ENCODE peak calls at places on chromosomes 3 and 15, in six cellular contexts. One of them, this sample, is unnamed.

GRCh38 chr15:64583519-64583918 is 123.1 kb downstream of the ZNF609 start:
- DNase-seq in GM23338: no peak
- DNase-seq in left ventricle myocardium inferior: no peak
- DNase-seq in astrocyte of the spinal cord: no peak
- DNase-seq in endothelial cell: no peak
- DNase-seq in CD4-positive, alpha-beta T cell: no peak
- DNase-seq in this sample: no peak

GRCh38 chr3:64266065-64266874 is 41.0 kb upstream of the PRICKLE2 start:
- DNase-seq in GM23338: no peak
- DNase-seq in left ventricle myocardium inferior: no peak
- DNase-seq in astrocyte of the spinal cord: peak; percentile 97
- DNase-seq in endothelial cell: no peak
- DNase-seq in CD4-positive, alpha-beta T cell: no peak
- DNase-seq in this sample: no peak

GRCh38 chr3:160755776-160756304 is at the start of gene PPM1L:
- DNase-seq in GM23338: peak; percentile 52
- DNase-seq in left ventricle myocardium inferior: peak; percentile 68
- DNase-seq in astrocyte of the spinal cord: peak; percentile 52
- DNase-seq in endothelial cell: peak; percentile 61
- DNase-seq in CD4-positive, alpha-beta T cell: peak; percentile 39
- DNase-seq in this sample: no peak

GRCh38 chr15:39474657-39475056 is 106.2 kb upstream of the THBS1 start:
- DNase-seq in GM23338: no peak
- DNase-seq in left ventricle myocardium inferior: no peak
- DNase-seq in astrocyte of the spinal cord: no peak
- DNase-seq in endothelial cell: no peak
- DNase-seq in CD4-positive, alpha-beta T cell: no peak
- DNase-seq in this sample: no peak

GRCh38 chr15:68450192-68450591 is 18.2 kb upstream of the ITGA11 start:
- DNase-seq in GM23338: no peak
- DNase-seq in left ventricle myocardium inferior: peak; percentile 46
- DNase-seq in astrocyte of the spinal cord: no peak
- DNase-seq in endothelial cell: no peak
- DNase-seq in CD4-positive, alpha-beta T cell: no peak
- DNase-seq in this sample: no peak

GRCh38 chr15:48432688-48433087 is 101.5 kb downstream of the DUT start:
- DNase-seq in GM23338: no peak
- DNase-seq in left ventricle myocardium inferior: no peak
- DNase-seq in astrocyte of the spinal cord: no peak
- DNase-seq in endothelial cell: no peak
- DNase-seq in CD4-positive, alpha-beta T cell: no peak
- DNase-seq in this sample: no peak

GRCh38 chr3:144272715-144273114 is 301.1 kb downstream of the DIPK2A start:
- DNase-seq in GM23338: peak; percentile 10
- DNase-seq in left ventricle myocardium inferior: no peak
- DNase-seq in astrocyte of the spinal cord: no peak
- DNase-seq in endothelial cell: no peak
- DNase-seq in CD4-positive, alpha-beta T cell: no peak
- DNase-seq in this sample: no peak

GRCh38 chr15:74788716-74789151 is 6.9 kb downstream of the CSK start:
- DNase-seq in GM23338: peak; percentile 60
- DNase-seq in left ventricle myocardium inferior: no peak
- DNase-seq in astrocyte of the spinal cord: no peak
- DNase-seq in endothelial cell: no peak
- DNase-seq in CD4-positive, alpha-beta T cell: no peak
- DNase-seq in this sample: peak; percentile 89

GRCh38 chr15:31262901-31263671 is 63.5 kb upstream of the KLF13 start:
- DNase-seq in GM23338: no peak
- DNase-seq in left ventricle myocardium inferior: peak; percentile 34
- DNase-seq in astrocyte of the spinal cord: no peak
- DNase-seq in endothelial cell: no peak
- DNase-seq in CD4-positive, alpha-beta T cell: no peak
- DNase-seq in this sample: peak; percentile 65

GRCh38 chr3:185677146-185677829 is 91.2 kb downstream of the SENP2 start:
- DNase-seq in GM23338: peak; percentile 91
- DNase-seq in left ventricle myocardium inferior: no peak
- DNase-seq in astrocyte of the spinal cord: peak; percentile 82
- DNase-seq in endothelial cell: peak; percentile 56
- DNase-seq in CD4-positive, alpha-beta T cell: no peak
- DNase-seq in this sample: no peak

GRCh38 chr3:89506462-89507143 is 399.2 kb downstream of the EPHA3 start:
- DNase-seq in GM23338: no peak
- DNase-seq in left ventricle myocardium inferior: no peak
- DNase-seq in astrocyte of the spinal cord: no peak
- DNase-seq in endothelial cell: no peak
- DNase-seq in CD4-positive, alpha-beta T cell: no peak
- DNase-seq in this sample: no peak

GRCh38 chr3:38136272-38136806 is 588 bp downstream of the ACAA1 start:
- DNase-seq in GM23338: peak; percentile 59
- DNase-seq in left ventricle myocardium inferior: no peak
- DNase-seq in astrocyte of the spinal cord: no peak
- DNase-seq in endothelial cell: no peak
- DNase-seq in CD4-positive, alpha-beta T cell: no peak
- DNase-seq in this sample: peak; percentile 41

GRCh38 chr3:122977645-122978466 is 49.7 kb downstream of the SEMA5B start:
- DNase-seq in GM23338: peak; percentile 76
- DNase-seq in left ventricle myocardium inferior: peak; percentile 69
- DNase-seq in astrocyte of the spinal cord: peak; percentile 71
- DNase-seq in endothelial cell: no peak
- DNase-seq in CD4-positive, alpha-beta T cell: no peak
- DNase-seq in this sample: no peak

GRCh38 chr15:58438956-58439355 is 7.2 kb downstream of the LIPC start:
- DNase-seq in GM23338: peak; percentile 69
- DNase-seq in left ventricle myocardium inferior: peak; percentile 49
- DNase-seq in astrocyte of the spinal cord: peak; percentile 31
- DNase-seq in endothelial cell: peak; percentile 38
- DNase-seq in CD4-positive, alpha-beta T cell: peak; percentile 5
- DNase-seq in this sample: no peak

GRCh38 chr3:1987983-1988382 is 110.7 kb upstream of the CNTN4 start:
- DNase-seq in GM23338: peak; percentile 45
- DNase-seq in left ventricle myocardium inferior: no peak
- DNase-seq in astrocyte of the spinal cord: no peak
- DNase-seq in endothelial cell: no peak
- DNase-seq in CD4-positive, alpha-beta T cell: no peak
- DNase-seq in this sample: no peak

GRCh38 chr3:114307841-114308228 is 14.0 kb downstream of the TIGIT start:
- DNase-seq in GM23338: no peak
- DNase-seq in left ventricle myocardium inferior: no peak
- DNase-seq in astrocyte of the spinal cord: no peak
- DNase-seq in endothelial cell: no peak
- DNase-seq in CD4-positive, alpha-beta T cell: no peak
- DNase-seq in this sample: peak; percentile 24

GRCh38 chr3:113560845-113561623 is 28.7 kb downstream of the SIDT1 start:
- DNase-seq in GM23338: peak; percentile 19
- DNase-seq in left ventricle myocardium inferior: no peak
- DNase-seq in astrocyte of the spinal cord: no peak
- DNase-seq in endothelial cell: no peak
- DNase-seq in CD4-positive, alpha-beta T cell: no peak
- DNase-seq in this sample: no peak

GRCh38 chr15:101217446-101217845 is 34.4 kb downstream of the CHSY1 start:
- DNase-seq in GM23338: no peak
- DNase-seq in left ventricle myocardium inferior: no peak
- DNase-seq in astrocyte of the spinal cord: no peak
- DNase-seq in endothelial cell: no peak
- DNase-seq in CD4-positive, alpha-beta T cell: no peak
- DNase-seq in this sample: no peak
- TF ChIP-seq CTCF in GM23338: no peak
- TF ChIP-seq CTCF in left ventricle myocardium inferior: no peak
- TF ChIP-seq CTCF in astrocyte of the spinal cord: no peak
- TF ChIP-seq CTCF in endothelial cell: no peak
- TF ChIP-seq CTCF in CD4-positive, alpha-beta T cell: no peak
- TF ChIP-seq CTCF in this sample: no peak

DNA sequence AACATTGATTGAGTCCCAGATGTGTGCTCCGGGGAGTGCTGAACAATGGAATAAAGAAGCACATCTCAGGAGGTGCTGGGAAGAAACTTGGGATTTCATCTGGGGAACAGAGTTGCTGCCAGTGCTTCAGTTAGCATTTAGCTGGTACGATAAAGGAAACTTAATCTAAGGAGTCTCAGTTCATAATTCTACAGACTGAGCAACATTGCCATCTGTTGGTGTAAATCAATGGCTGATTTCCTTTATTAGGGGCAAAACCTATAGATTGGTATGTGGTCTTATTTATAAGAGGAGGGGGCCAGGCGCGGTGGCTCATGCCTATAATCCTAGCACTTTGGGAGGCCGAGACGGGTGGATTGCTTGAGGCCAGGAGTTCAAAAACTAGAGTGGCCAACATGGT is 8.9 kb downstream of the MKRN2OS start:
- DNase-seq in GM23338: no peak
- DNase-seq in left ventricle myocardium inferior: no peak
- DNase-seq in astrocyte of the spinal cord: peak; percentile 24
- DNase-seq in endothelial cell: no peak
- DNase-seq in CD4-positive, alpha-beta T cell: no peak
- DNase-seq in this sample: no peak
- TF ChIP-seq CTCF in GM23338: no peak
- TF ChIP-seq CTCF in left ventricle myocardium inferior: peak; percentile 42
- TF ChIP-seq CTCF in astrocyte of the spinal cord: peak; percentile 36
- TF ChIP-seq CTCF in endothelial cell: no peak
- TF ChIP-seq CTCF in CD4-positive, alpha-beta T cell: no peak
- TF ChIP-seq CTCF in this sample: no peak

GRCh38 chr15:81182746-81183402 is 13.8 kb upstream of the IL16 start:
- DNase-seq in GM23338: peak; percentile 36
- DNase-seq in left ventricle myocardium inferior: no peak
- DNase-seq in astrocyte of the spinal cord: no peak
- DNase-seq in endothelial cell: no peak
- DNase-seq in CD4-positive, alpha-beta T cell: no peak
- DNase-seq in this sample: no peak
- TF ChIP-seq CTCF in GM23338: peak; percentile 61
- TF ChIP-seq CTCF in left ventricle myocardium inferior: peak; percentile 24
- TF ChIP-seq CTCF in astrocyte of the spinal cord: no peak
- TF ChIP-seq CTCF in endothelial cell: no peak
- TF ChIP-seq CTCF in CD4-positive, alpha-beta T cell: no peak
- TF ChIP-seq CTCF in this sample: no peak

DNA sequence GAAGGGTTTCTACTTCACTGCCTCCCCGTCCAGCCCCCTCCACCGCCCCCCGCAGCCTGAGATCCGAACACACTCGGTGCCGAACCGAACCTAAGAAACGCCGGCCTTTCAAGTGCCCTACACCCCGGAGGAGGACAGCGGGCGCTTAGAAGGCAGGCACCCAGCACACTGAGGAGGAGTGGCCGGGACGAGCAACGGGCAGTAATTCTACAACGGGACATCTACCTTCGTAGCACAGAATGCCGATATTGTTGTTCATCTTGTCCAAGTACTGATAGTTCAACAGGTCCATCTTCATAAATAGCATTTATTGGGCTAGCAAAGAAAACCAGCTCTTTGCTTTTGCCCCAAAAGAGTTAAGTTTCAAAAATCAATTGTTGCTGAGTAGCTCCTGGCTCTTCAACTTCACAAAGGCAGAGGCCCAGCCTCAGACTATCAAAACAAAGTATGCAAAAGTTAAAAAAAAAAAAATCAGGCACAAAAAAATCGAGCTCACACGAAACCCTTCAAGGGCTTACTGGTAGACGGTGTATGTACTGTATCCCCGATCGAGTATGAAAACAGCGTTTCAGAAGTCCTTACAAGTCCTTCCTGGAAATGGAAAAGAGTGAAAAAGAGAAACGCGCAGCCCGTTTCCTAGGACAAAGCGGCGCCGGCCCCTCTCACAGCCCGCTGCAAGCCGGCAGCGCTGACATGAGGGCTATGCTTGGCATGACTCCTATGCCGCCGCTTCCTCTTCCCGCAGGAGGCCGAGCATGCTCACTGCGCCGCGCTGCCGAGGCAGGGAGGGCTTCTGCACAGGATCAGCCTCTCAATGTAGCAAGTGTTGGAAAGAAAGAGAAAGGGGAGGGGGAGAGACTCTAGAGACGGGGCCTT is at the start of gene VGLL4:
- DNase-seq in GM23338: peak; percentile 92
- DNase-seq in left ventricle myocardium inferior: peak; percentile 93
- DNase-seq in astrocyte of the spinal cord: peak; percentile 95
- DNase-seq in endothelial cell: peak; percentile 88
- DNase-seq in CD4-positive, alpha-beta T cell: peak; percentile 41
- DNase-seq in this sample: peak; percentile 81
- TF ChIP-seq CTCF in GM23338: peak; percentile 21
- TF ChIP-seq CTCF in left ventricle myocardium inferior: peak; percentile 41
- TF ChIP-seq CTCF in astrocyte of the spinal cord: peak; percentile 15
- TF ChIP-seq CTCF in endothelial cell: no peak
- TF ChIP-seq CTCF in CD4-positive, alpha-beta T cell: no peak
- TF ChIP-seq CTCF in this sample: peak; percentile 14

GRCh38 chr3:140686948-140687347 is 9.1 kb downstream of the TRIM42 start:
- DNase-seq in GM23338: no peak
- DNase-seq in left ventricle myocardium inferior: no peak
- DNase-seq in astrocyte of the spinal cord: no peak
- DNase-seq in endothelial cell: no peak
- DNase-seq in CD4-positive, alpha-beta T cell: no peak
- DNase-seq in this sample: no peak
- TF ChIP-seq CTCF in GM23338: no peak
- TF ChIP-seq CTCF in left ventricle myocardium inferior: no peak
- TF ChIP-seq CTCF in astrocyte of the spinal cord: no peak
- TF ChIP-seq CTCF in endothelial cell: no peak
- TF ChIP-seq CTCF in CD4-positive, alpha-beta T cell: no peak
- TF ChIP-seq CTCF in this sample: no peak

DNA sequence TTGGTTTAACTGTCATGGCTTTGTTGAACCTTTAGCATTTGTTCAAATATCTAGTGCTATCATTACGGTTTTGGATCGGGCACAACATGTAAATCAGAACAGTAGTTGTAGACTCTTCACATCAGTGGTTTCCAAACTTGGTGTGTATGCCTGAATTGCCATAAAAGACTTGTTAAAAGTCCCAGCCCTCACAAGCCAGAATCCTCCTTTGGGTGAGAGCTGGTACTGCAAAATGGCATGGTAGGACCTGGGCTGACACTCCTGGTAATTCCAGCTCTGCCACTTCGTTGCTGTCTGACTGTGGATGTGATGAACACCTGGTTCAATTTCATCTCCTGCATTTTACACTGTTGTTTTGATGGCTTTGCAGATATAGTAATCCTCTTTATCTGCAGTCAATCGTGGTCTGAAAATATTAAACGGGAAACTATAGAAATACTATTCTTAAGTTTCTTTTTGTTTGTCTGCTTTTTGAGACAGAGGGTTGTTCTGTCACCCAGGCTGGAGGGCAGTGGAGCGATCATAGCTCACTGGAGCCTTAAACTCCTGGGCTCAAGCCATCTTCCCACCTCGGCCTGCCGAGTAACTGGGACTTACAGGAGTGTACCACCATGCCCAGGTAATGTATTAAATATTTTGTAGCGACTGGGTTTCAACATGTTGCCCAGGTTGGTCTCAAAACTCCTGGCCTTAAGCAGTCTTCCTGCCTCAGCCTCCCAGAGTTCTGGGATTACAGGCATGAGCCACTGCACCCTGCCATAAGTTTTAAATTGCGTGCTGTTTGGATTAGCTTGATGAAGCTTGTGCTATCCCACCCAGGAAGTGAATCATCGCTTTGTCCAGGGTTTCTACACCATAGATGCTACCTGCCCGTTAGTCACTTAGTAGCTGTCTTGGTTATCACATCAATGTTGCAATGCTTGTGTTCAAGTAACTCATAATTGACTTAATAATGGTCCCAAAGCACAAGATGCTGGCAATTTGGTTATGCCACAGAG is 61.6 kb downstream of the RAB7A start:
- DNase-seq in GM23338: peak; percentile 82
- DNase-seq in left ventricle myocardium inferior: no peak
- DNase-seq in astrocyte of the spinal cord: peak; percentile 30
- DNase-seq in endothelial cell: peak; percentile 47
- DNase-seq in CD4-positive, alpha-beta T cell: no peak
- DNase-seq in this sample: no peak
- TF ChIP-seq CTCF in GM23338: peak; percentile 35
- TF ChIP-seq CTCF in left ventricle myocardium inferior: peak; percentile 38
- TF ChIP-seq CTCF in astrocyte of the spinal cord: peak; percentile 33
- TF ChIP-seq CTCF in endothelial cell: peak; percentile 61
- TF ChIP-seq CTCF in CD4-positive, alpha-beta T cell: peak; percentile 24
- TF ChIP-seq CTCF in this sample: peak; percentile 52

This sample was measured in GM06990.